ENCODE peak calls at places on chromosomes 4 and X, in seven cellular contexts. One of them, this sample, is unnamed.

GRCh38 chr4:84952004-84952403 is 14.5 kb downstream of the WDFY3 start:
- DNase-seq in NCI-H1092: no peak
- DNase-seq in dorsolateral prefrontal cortex: no peak
- DNase-seq in effector memory CD8-positive, alpha-beta T cell: no peak
- DNase-seq in mesothelial cell of epicardium: no peak
- DNase-seq in mammary epithelial cell: peak
- DNase-seq in ecto neural progenitor cell: no peak
- DNase-seq in this sample: no peak

GRCh38 chrX:151680805-151681204 is 14.5 kb upstream of the PRRG3 start:
- DNase-seq in mesothelial cell of epicardium: no peak
- DNase-seq in NCI-H1092: peak
- DNase-seq in mammary epithelial cell: peak
- DNase-seq in effector memory CD8-positive, alpha-beta T cell: peak
- DNase-seq in ecto neural progenitor cell: peak
- DNase-seq in dorsolateral prefrontal cortex: peak
- DNase-seq in this sample: peak

GRCh38 chr4:1404573-1405248 is 1.5 kb downstream of the NKX1-1 start:
- DNase-seq in mammary epithelial cell: no peak
- DNase-seq in mesothelial cell of epicardium: no peak
- DNase-seq in effector memory CD8-positive, alpha-beta T cell: no peak
- DNase-seq in ecto neural progenitor cell: peak
- DNase-seq in NCI-H1092: no peak
- DNase-seq in dorsolateral prefrontal cortex: peak
- DNase-seq in this sample: no peak

GRCh38 chr4:85807247-85807915 is 332.4 kb downstream of the ARHGAP24 start:
- DNase-seq in NCI-H1092: no peak
- DNase-seq in mesothelial cell of epicardium: no peak
- DNase-seq in dorsolateral prefrontal cortex: no peak
- DNase-seq in mammary epithelial cell: peak
- DNase-seq in effector memory CD8-positive, alpha-beta T cell: no peak
- DNase-seq in ecto neural progenitor cell: no peak
- DNase-seq in this sample: no peak

GRCh38 chrX:99719140-99719539 is 690.9 kb downstream of the PCDH19 start:
- DNase-seq in ecto neural progenitor cell: no peak
- DNase-seq in NCI-H1092: no peak
- DNase-seq in dorsolateral prefrontal cortex: no peak
- DNase-seq in mesothelial cell of epicardium: no peak
- DNase-seq in mammary epithelial cell: no peak
- DNase-seq in effector memory CD8-positive, alpha-beta T cell: no peak
- DNase-seq in this sample: no peak

GRCh38 chr4:1183985-1184773 is 11.8 kb upstream of the SPON2 start:
- DNase-seq in mammary epithelial cell: no peak
- DNase-seq in effector memory CD8-positive, alpha-beta T cell: no peak
- DNase-seq in mesothelial cell of epicardium: no peak
- DNase-seq in dorsolateral prefrontal cortex: no peak
- DNase-seq in ecto neural progenitor cell: no peak
- DNase-seq in NCI-H1092: no peak
- DNase-seq in this sample: no peak

GRCh38 chrX:74249963-74250362 is 54.0 kb upstream of the ZCCHC13 start:
- DNase-seq in ecto neural progenitor cell: no peak
- DNase-seq in NCI-H1092: no peak
- DNase-seq in mammary epithelial cell: no peak
- DNase-seq in dorsolateral prefrontal cortex: no peak
- DNase-seq in effector memory CD8-positive, alpha-beta T cell: no peak
- DNase-seq in mesothelial cell of epicardium: no peak
- DNase-seq in this sample: peak

GRCh38 chr4:155077860-155078259 is 130.6 kb upstream of the NPY2R start:
- DNase-seq in mesothelial cell of epicardium: no peak
- DNase-seq in NCI-H1092: no peak
- DNase-seq in dorsolateral prefrontal cortex: no peak
- DNase-seq in mammary epithelial cell: no peak
- DNase-seq in effector memory CD8-positive, alpha-beta T cell: no peak
- DNase-seq in ecto neural progenitor cell: no peak
- DNase-seq in this sample: no peak

GRCh38 chr4:42995343-42995944 is 102.9 kb downstream of the GRXCR1 start:
- DNase-seq in NCI-H1092: peak
- DNase-seq in mesothelial cell of epicardium: no peak
- DNase-seq in ecto neural progenitor cell: no peak
- DNase-seq in dorsolateral prefrontal cortex: no peak
- DNase-seq in mammary epithelial cell: peak
- DNase-seq in effector memory CD8-positive, alpha-beta T cell: no peak
- DNase-seq in this sample: peak

GRCh38 chrX:17591741-17592110 is 145.6 kb upstream of the SCML1 start:
- DNase-seq in NCI-H1092: no peak
- DNase-seq in ecto neural progenitor cell: no peak
- DNase-seq in effector memory CD8-positive, alpha-beta T cell: no peak
- DNase-seq in mesothelial cell of epicardium: no peak
- DNase-seq in dorsolateral prefrontal cortex: no peak
- DNase-seq in mammary epithelial cell: peak
- DNase-seq in this sample: no peak

GRCh38 chr4:88722276-88722780 is 24.7 kb upstream of the NAP1L5 start:
- DNase-seq in mammary epithelial cell: no peak
- DNase-seq in effector memory CD8-positive, alpha-beta T cell: no peak
- DNase-seq in NCI-H1092: no peak
- DNase-seq in ecto neural progenitor cell: no peak
- DNase-seq in dorsolateral prefrontal cortex: no peak
- DNase-seq in mesothelial cell of epicardium: no peak
- DNase-seq in this sample: no peak

GRCh38 chr4:122832732-122833131 is 6.1 kb downstream of the FGF2 start:
- DNase-seq in ecto neural progenitor cell: no peak
- DNase-seq in mammary epithelial cell: no peak
- DNase-seq in mesothelial cell of epicardium: no peak
- DNase-seq in NCI-H1092: no peak
- DNase-seq in dorsolateral prefrontal cortex: no peak
- DNase-seq in effector memory CD8-positive, alpha-beta T cell: no peak
- DNase-seq in this sample: no peak

GRCh38 chrX:87626996-87627395 is 109.4 kb downstream of the KLHL4 start:
- DNase-seq in dorsolateral prefrontal cortex: no peak
- DNase-seq in NCI-H1092: no peak
- DNase-seq in effector memory CD8-positive, alpha-beta T cell: no peak
- DNase-seq in mesothelial cell of epicardium: no peak
- DNase-seq in ecto neural progenitor cell: no peak
- DNase-seq in mammary epithelial cell: no peak
- DNase-seq in this sample: no peak